ENCODE peak calls at places on chromosomes 16 and 17, in four cellular contexts. M is fibroblast of lung, L is GM06990, N is transverse colon. A is an unnamed sample.

GRCh38 chr17:48995871-48996695 is 1.1 kb upstream of the IGF2BP1 start:
- DNase-seq in N (no peak), L (no peak), M (no peak), A (no peak)

GRCh38 chr17:5272313-5272712 is 9.8 kb upstream of the RABEP1 start:
- DNase-seq in M (no peak), L (no peak), N (no peak), A (no peak)

GRCh38 chr17:65531508-65532431 is 29.7 kb downstream of the AXIN2 start:
- DNase-seq in L (no peak), N (peak; percentile 63), M (peak; percentile 91), A (peak; percentile 47)

GRCh38 chr16:4032768-4033167 is 83.5 kb downstream of the ADCY9 start:
- DNase-seq in N (peak; percentile 73), M (peak; percentile 34), L (no peak), A (peak; percentile 81)

GRCh38 chr17:60803059-60803458 is 125.4 kb downstream of the BCAS3 start:
- DNase-seq in M (no peak), N (no peak), L (no peak), A (no peak)

GRCh38 chr17:80877095-80877828 is 114.4 kb upstream of the CHMP6 start:
- DNase-seq in M (no peak), N (peak; percentile 16), L (peak; percentile 78), A (peak; percentile 48)

GRCh38 chr17:60525347-60525623 is 757 bp downstream of the APPBP2 start:
- DNase-seq in N (no peak), L (no peak), M (peak; percentile 14), A (no peak)

GRCh38 chr17:9408381-9408780 is 167.2 kb downstream of the STX8 start:
- DNase-seq in M (peak; percentile 23), N (no peak), L (no peak), A (no peak)

GRCh38 chr16:75011634-75012307 is 12.9 kb downstream of the ZNRF1 start:
- DNase-seq in N (no peak), M (peak; percentile 89), L (peak; percentile 72), A (no peak)
- H3K4me3 ChIP-seq in N (no peak overlapping the region), M (no peak overlapping the region), L (peak overlapping the region; percentile 34), A (no peak overlapping the region)

DNA sequence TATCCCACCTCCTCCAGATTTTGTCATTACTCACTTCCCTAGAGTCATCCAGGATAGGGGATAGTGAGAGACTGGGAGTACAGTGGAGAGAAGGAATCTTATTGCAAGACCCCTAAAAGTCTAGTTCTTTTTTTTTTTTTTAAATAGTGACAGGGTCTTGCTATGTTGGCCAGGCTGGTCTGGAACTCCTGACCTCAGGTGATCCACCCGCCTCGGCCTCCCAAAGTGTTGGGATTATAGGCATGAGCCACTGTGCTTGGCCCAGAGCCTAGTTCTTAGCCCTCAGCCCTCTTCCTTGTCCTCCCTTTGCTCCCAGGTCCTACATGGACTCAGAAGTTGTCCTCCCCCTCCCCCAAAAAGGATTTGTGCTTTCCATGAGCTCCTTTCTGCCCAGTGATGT is 2.7 kb upstream of the CHRNB1 start:
- DNase-seq in L (no peak), N (no peak), M (no peak), A (no peak)
- H3K36me3 ChIP-seq in L (no peaks in the 10 kb centered on the region), N (no peaks in the 10 kb centered on the region), M (no peaks in the 10 kb centered on the region), A (no peaks in the 10 kb centered on the region)

GRCh38 chr16:88657371-88657770 is 5.5 kb downstream of the MVD start:
- DNase-seq in L (no peak), N (no peak), M (no peak), A (no peak)

GRCh38 chr16:88659160-88659559 is 3.7 kb downstream of the MVD start:
- DNase-seq in N (no peak), L (no peak), M (no peak), A (no peak)

GRCh38 chr16:88655733-88656281 is 5.0 kb upstream of the CYBA start:
- DNase-seq in N (no peak), M (no peak), L (no peak), A (no peak)

GRCh38 chr16:88656291-88656980 is 5.6 kb upstream of the CYBA start:
- DNase-seq in N (no peak), M (no peak), L (no peak), A (no peak)

GRCh38 chr16:88658714-88659113 is 4.2 kb downstream of the MVD start:
- DNase-seq in L (no peak), N (no peak), M (no peak), A (no peak)
- H3K4me3 ChIP-seq in L (no peak overlapping the region), N (no peak overlapping the region), M (no peak overlapping the region), A (no peak overlapping the region)

GRCh38 chr17:17228521-17229279 is 8.3 kb downstream of the FLCN start:
- DNase-seq in L (no peak), N (no peak), M (no peak), A (no peak)

GRCh38 chr17:17226451-17227265 is 10.3 kb downstream of the FLCN start:
- DNase-seq in L (no peak), M (no peak), N (no peak), A (no peak)

GRCh38 chr17:17229416-17230098 is 7.4 kb downstream of the FLCN start:
- DNase-seq in M (no peak), L (no peak), N (no peak), A (no peak)

GRCh38 chr17:17225901-17226300 is 11.1 kb downstream of the FLCN start:
- DNase-seq in M (no peak), N (no peak), L (no peak), A (no peak)

DNA sequence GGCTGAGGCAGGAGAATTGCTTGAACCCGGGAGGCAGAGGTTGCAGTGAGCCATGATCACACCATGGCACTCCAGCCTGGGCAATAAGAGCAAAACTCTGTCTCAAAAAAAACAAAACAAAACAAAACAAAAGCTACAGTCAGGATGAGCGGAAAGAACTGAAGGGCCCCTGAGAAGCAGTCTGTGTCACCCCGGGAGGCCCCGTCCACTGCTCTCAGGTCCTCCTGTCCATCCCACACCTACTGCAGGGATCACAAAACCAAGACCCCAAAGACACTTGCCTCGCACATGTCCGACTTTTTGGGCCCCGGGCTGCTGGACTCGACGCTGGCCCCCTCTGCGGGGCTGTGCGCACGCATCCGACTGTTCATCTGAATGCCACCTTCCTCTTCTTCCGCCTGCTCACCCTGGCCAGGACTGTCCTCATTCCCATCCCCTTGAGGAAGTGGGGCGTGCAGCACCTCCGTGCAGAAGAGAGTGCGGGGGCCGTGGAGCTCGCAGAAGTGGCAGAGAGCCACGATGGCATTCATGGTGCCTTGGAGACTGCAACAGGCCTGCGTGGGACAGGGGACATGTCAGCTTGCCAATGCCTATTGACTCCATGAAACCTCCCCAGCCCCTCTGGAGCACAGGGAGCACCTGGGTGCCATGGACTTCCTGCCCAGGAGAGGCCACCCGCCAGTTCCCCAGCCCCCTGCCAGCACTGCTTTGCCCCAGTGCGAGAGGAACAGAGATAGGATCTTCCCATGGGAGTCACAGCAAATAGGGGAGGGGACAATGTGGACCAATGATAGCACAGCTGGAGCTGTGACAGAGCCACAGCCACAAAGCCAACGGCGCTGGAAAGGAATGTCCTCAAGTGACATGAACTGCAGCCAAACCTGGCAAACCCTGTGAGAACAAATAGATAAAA is 9.1 kb downstream of the FLCN start:
- DNase-seq in L (no peak), N (no peak), M (no peak), A (no peak)
- H3K36me3 ChIP-seq in L (peaks cover 29% of the 10 kb centered on the region), N (no peaks in the 10 kb centered on the region), M (peaks cover 48% of the 10 kb centered on the region), A (peaks cover 18% of the 10 kb centered on the region)

GRCh38 chr17:77449908-77450741 is 309.4 kb downstream of the SEC14L1 start:
- DNase-seq in M (peak; percentile 82), N (peak; percentile 80), L (no peak), A (peak; percentile 78)
- H3K4me3 ChIP-seq in M (peak overlapping the region; percentile 41), N (peak overlapping the region; percentile 47), L (peak overlapping the region; percentile 90), A (no peak overlapping the region)

GRCh38 chr16:89732918-89733242 is 11.5 kb downstream of the ZNF276 start:
- DNase-seq in N (no peak), M (no peak), L (no peak), A (no peak)

GRCh38 chr16:89733322-89733721 is 12.0 kb downstream of the ZNF276 start:
- DNase-seq in L (no peak), N (no peak), M (no peak), A (no peak)

GRCh38 chr16:89732142-89732917 is 11.0 kb downstream of the ZNF276 start:
- DNase-seq in N (no peak), L (no peak), M (no peak), A (no peak)

GRCh38 chr16:89736554-89736953 is 15.2 kb downstream of the ZNF276 start:
- DNase-seq in M (no peak), L (no peak), N (no peak), A (no peak)

DNA sequence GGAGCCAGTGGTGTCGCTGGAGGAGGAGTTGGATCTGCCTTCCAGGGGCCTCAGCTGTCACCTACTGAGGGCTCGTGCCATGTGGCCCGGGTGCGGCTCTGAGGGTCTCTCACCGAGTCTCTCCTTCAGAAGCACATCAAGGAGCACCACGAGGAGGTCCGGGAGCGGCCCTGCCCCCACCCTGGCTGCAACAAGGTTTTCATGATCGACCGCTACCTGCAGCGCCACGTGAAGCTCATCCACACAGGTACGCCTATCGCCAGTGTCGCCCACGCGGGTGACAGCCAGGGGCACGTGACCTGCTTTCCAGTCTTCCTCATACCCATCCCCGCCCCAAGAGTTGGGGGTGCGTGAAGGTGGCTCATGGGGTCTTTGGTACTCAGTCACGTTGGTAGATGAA is 12.5 kb downstream of the ZNF276 start:
- DNase-seq in N (no peak), M (no peak), L (no peak), A (no peak)
- H3K36me3 ChIP-seq in N (no peaks in the 10 kb centered on the region), M (peaks cover 48% of the 10 kb centered on the region), L (peaks cover 45% of the 10 kb centered on the region), A (peaks cover 2% of the 10 kb centered on the region)